ENCODE peak calls at places on chromosome 11, in ten cellular contexts. K is mammary epithelial cell, I is HFFc6, L is activated B cell treated with CpG ODN at 0.5 μM for 24 hours, W is endodermal cell, X is AG09319, S is dorsolateral prefrontal cortex, Y is epithelial cell of esophagus, B is chondrocyte, Z is fibroblast of mammary gland. E is an unnamed sample.

GRCh38 chr11:69425895-69426544 is 55.4 kb upstream of the LINC01488 start:
- DNase-seq in K (no peak), I (no peak), L (no peak), W (no peak), X (no peak), S (no peak), Y (no peak), B (peak), Z (no peak), E (no peak)

GRCh38 chr11:4072668-4073285 is 21.8 kb upstream of the RRM1 start:
- DNase-seq in K (peak), I (peak), L (no peak), W (peak), X (peak), S (peak), Y (peak), B (no peak), Z (peak), E (peak)

GRCh38 chr11:116776522-116776984 is 3.8 kb upstream of the BUD13 start:
- DNase-seq in K (no peak), I (no peak), L (no peak), W (no peak), X (no peak), S (no peak), Y (no peak), B (no peak), Z (no peak), E (no peak)

GRCh38 chr11:37320921-37321320 is 722.9 kb upstream of the RAG2 start:
- DNase-seq in K (peak), I (no peak), L (no peak), W (no peak), X (no peak), S (no peak), Y (peak), B (no peak), Z (no peak), E (no peak)

GRCh38 chr11:8335683-8336082 is 72.0 kb upstream of the LMO1 start:
- DNase-seq in K (no peak), I (no peak), L (no peak), W (no peak), X (no peak), S (no peak), Y (peak), B (no peak), Z (no peak), E (no peak)

GRCh38 chr11:129804012-129804411 is 11.6 kb upstream of the TMEM45B start:
- DNase-seq in K (no peak), I (no peak), L (no peak), W (no peak), X (no peak), S (no peak), Y (peak), B (no peak), Z (no peak), E (no peak)

GRCh38 chr11:96306933-96307747 is 35.9 kb downstream of the MAML2 start:
- DNase-seq in K (peak), I (peak), L (no peak), W (peak), X (peak), S (peak), Y (peak), B (no peak), Z (peak), E (no peak)

GRCh38 chr11:68471360-68472340 is 11.1 kb downstream of the PPP6R3 start:
- DNase-seq in K (peak), I (no peak), L (no peak), W (no peak), X (no peak), S (no peak), Y (peak), B (no peak), Z (peak), E (peak)

GRCh38 chr11:78039919-78040671 is 17.0 kb upstream of the KCTD14 start:
- DNase-seq in K (peak), I (peak), L (no peak), W (no peak), X (peak), S (peak), Y (peak), B (no peak), Z (peak), E (peak)

GRCh38 chr11:118615996-118616395 is 8.6 kb downstream of the PHLDB1 start:
- DNase-seq in K (no peak), I (no peak), L (no peak), W (peak), X (no peak), S (no peak), Y (no peak), B (peak), Z (no peak), E (no peak)

GRCh38 chr11:28169816-28170215 is 61.6 kb downstream of the METTL15 start:
- DNase-seq in K (peak), I (no peak), L (no peak), W (no peak), X (no peak), S (no peak), Y (no peak), B (no peak), Z (peak), E (no peak)

GRCh38 chr11:133249530-133249929 is 282.8 kb downstream of the OPCML start:
- DNase-seq in K (no peak), I (no peak), L (no peak), W (no peak), X (no peak), S (no peak), Y (no peak), B (no peak), Z (no peak), E (no peak)

GRCh38 chr11:123247813-123248379 is 52.8 kb upstream of the CLMP start:
- DNase-seq in K (no peak), I (no peak), L (no peak), W (no peak), X (no peak), S (no peak), Y (no peak), B (no peak), Z (no peak), E (no peak)

GRCh38 chr11:45769960-45770359 is 35.0 kb upstream of the SLC35C1 start:
- DNase-seq in K (no peak), I (no peak), L (no peak), W (no peak), X (no peak), S (no peak), Y (no peak), B (no peak), Z (no peak), E (no peak)

GRCh38 chr11:120335928-120336640 is at the start of gene ARHGEF12:
- DNase-seq in K (peak), I (peak), L (peak), W (peak), X (peak), S (peak), Y (peak), B (peak), Z (peak), E (peak)

GRCh38 chr11:134418119-134418840 is 6.2 kb upstream of the B3GAT1 start:
- DNase-seq in K (peak), I (no peak), L (no peak), W (no peak), X (no peak), S (no peak), Y (peak), B (no peak), Z (peak), E (no peak)

GRCh38 chr11:125404811-125405481 is 91.1 kb downstream of the FEZ1 start:
- DNase-seq in K (peak), I (peak), L (peak), W (peak), X (no peak), S (peak), Y (peak), B (no peak), Z (peak), E (peak)

GRCh38 chr11:44403176-44403575 is 93.2 kb upstream of the ALX4 start:
- DNase-seq in K (no peak), I (no peak), L (no peak), W (no peak), X (no peak), S (no peak), Y (no peak), B (no peak), Z (no peak), E (no peak)

GRCh38 chr11:22558638-22559037 is 67.0 kb downstream of the FANCF start:
- DNase-seq in K (peak), I (no peak), L (no peak), W (no peak), X (no peak), S (no peak), Y (no peak), B (no peak), Z (peak), E (no peak)

GRCh38 chr11:2718817-2719438 is 19.1 kb upstream of the KCNQ1OT1 start:
- DNase-seq in K (no peak), I (no peak), L (no peak), W (peak), X (no peak), S (no peak), Y (no peak), B (no peak), Z (no peak), E (no peak)

GRCh38 chr11:106063009-106063408 is 14.1 kb downstream of the KBTBD3 start:
- DNase-seq in K (no peak), I (no peak), L (no peak), W (no peak), X (no peak), S (no peak), Y (no peak), B (no peak), Z (no peak), E (peak)

GRCh38 chr11:119380816-119381185 is 689 bp downstream of the USP2 start:
- DNase-seq in K (no peak), I (no peak), L (no peak), W (peak), X (no peak), S (no peak), Y (no peak), B (no peak), Z (no peak), E (peak)

GRCh38 chr11:47213985-47214564 is 699 bp upstream of the DDB2 start:
- DNase-seq in K (peak), I (peak), L (peak), W (peak), X (peak), S (peak), Y (peak), B (no peak), Z (peak), E (peak)

GRCh38 chr11:65625628-65626342 is 10.2 kb downstream of the PCNX3 start:
- DNase-seq in K (no peak), I (no peak), L (peak), W (peak), X (no peak), S (peak), Y (peak), B (no peak), Z (peak), E (peak)

GRCh38 chr11:71265559-71266092 is 13.2 kb upstream of the SHANK2 start:
- DNase-seq in K (no peak), I (no peak), L (no peak), W (no peak), X (no peak), S (no peak), Y (no peak), B (no peak), Z (no peak), E (no peak)

GRCh38 chr11:130103296-130103814 is 33.7 kb downstream of the APLP2 start:
- DNase-seq in K (peak), I (peak), L (no peak), W (no peak), X (peak), S (no peak), Y (peak), B (no peak), Z (peak), E (no peak)

GRCh38 chr11:114317738-114318137 is 21.5 kb downstream of the NNMT start:
- DNase-seq in K (no peak), I (peak), L (no peak), W (peak), X (peak), S (peak), Y (peak), B (no peak), Z (peak), E (no peak)

GRCh38 chr11:35006389-35007128 is 90.1 kb downstream of the PDHX start:
- DNase-seq in K (no peak), I (no peak), L (peak), W (no peak), X (no peak), S (no peak), Y (no peak), B (no peak), Z (no peak), E (peak)

GRCh38 chr11:22677153-22677890 is 10.9 kb downstream of the GAS2 start:
- DNase-seq in K (no peak), I (no peak), L (no peak), W (no peak), X (no peak), S (no peak), Y (peak), B (no peak), Z (no peak), E (no peak)

GRCh38 chr11:113533425-113533698 is 58.2 kb upstream of the DRD2 start:
- DNase-seq in K (no peak), I (no peak), L (no peak), W (peak), X (no peak), S (no peak), Y (no peak), B (no peak), Z (no peak), E (no peak)

GRCh38 chr11:117468888-117469287 is 141.2 kb downstream of the CEP164 start:
- DNase-seq in K (no peak), I (no peak), L (no peak), W (peak), X (no peak), S (no peak), Y (no peak), B (no peak), Z (no peak), E (no peak)

GRCh38 chr11:117523680-117524079 is 196.0 kb downstream of the CEP164 start:
- DNase-seq in K (peak), I (peak), L (no peak), W (no peak), X (no peak), S (no peak), Y (peak), B (no peak), Z (peak), E (no peak)

GRCh38 chr11:78022397-78023396 is at the start of gene KCTD14:
- DNase-seq in K (peak), I (no peak), L (no peak), W (peak), X (no peak), S (peak), Y (peak), B (no peak), Z (no peak), E (no peak)

GRCh38 chr11:117885777-117886176 is 9.3 kb upstream of the FXYD6 start:
- DNase-seq in K (no peak), I (no peak), L (no peak), W (peak), X (no peak), S (no peak), Y (no peak), B (no peak), Z (peak), E (no peak)

GRCh38 chr11:123300874-123301695 is 106.0 kb upstream of the CLMP start:
- DNase-seq in K (peak), I (peak), L (no peak), W (no peak), X (no peak), S (no peak), Y (peak), B (no peak), Z (peak), E (no peak)

GRCh38 chr11:83545911-83546310 is 259.7 kb upstream of the CCDC90B start:
- DNase-seq in K (no peak), I (no peak), L (no peak), W (no peak), X (no peak), S (no peak), Y (no peak), B (no peak), Z (no peak), E (no peak)
- TF ChIP-seq CTCF in K (no peak), I (no peak), L (no peak), W (no peak), X (no peak), S (no peak), Y (no peak), B (no peak), Z (no peak), E (no peak)

GRCh38 chr11:56093008-56093407 is at the start of gene OR8I2:
- DNase-seq in K (no peak), I (no peak), L (no peak), W (no peak), X (no peak), S (no peak), Y (no peak), B (no peak), Z (no peak), E (no peak)

GRCh38 chr11:56089697-56090096 is 3.4 kb upstream of the OR8I2 start:
- DNase-seq in K (no peak), I (no peak), L (no peak), W (no peak), X (no peak), S (no peak), Y (no peak), B (no peak), Z (no peak), E (no peak)
- TF ChIP-seq CTCF in K (no peak), I (no peak), L (no peak), W (no peak), X (no peak), S (no peak), Y (no peak), B (no peak), Z (no peak), E (no peak)

DNA sequence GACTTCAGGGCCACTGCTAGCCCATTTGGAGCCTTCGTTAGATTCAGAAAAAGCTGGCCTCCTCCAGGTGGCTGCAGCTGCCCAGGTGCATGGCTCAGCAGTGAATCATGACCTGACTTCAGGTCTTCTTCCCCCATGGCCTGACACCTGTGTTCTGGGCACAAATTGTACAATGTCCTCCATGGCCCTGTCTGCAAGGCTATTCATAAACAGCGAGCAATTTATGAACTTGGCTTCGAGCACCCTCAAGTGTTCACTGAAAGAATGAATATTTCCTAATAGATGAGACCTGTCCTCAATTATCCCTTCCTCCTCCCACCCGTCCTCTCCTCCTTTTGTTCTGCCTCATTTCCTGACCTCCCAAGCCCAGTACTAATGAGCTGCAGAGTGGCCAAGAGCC is 12.2 kb upstream of the VPS37C start:
- DNase-seq in K (peak), I (peak), L (no peak), W (no peak), X (no peak), S (no peak), Y (peak), B (no peak), Z (peak), E (no peak)
- TF ChIP-seq CTCF in K (peak), I (peak), L (no peak), W (no peak), X (peak), S (no peak), Y (no peak), B (peak), Z (peak), E (no peak)

GRCh38 chr11:55357560-55358184 is 10.1 kb upstream of the OR4A15 start:
- DNase-seq in K (no peak), I (no peak), L (no peak), W (no peak), X (no peak), S (no peak), Y (peak), B (no peak), Z (no peak), E (no peak)
- TF ChIP-seq CTCF in K (no peak), I (peak), L (no peak), W (peak), X (no peak), S (no peak), Y (no peak), B (no peak), Z (no peak), E (no peak)

GRCh38 chr11:14905104-14906033 is 13.3 kb upstream of the CYP2R1 start:
- DNase-seq in K (no peak), I (no peak), L (peak), W (peak), X (no peak), S (peak), Y (peak), B (peak), Z (peak), E (peak)
- TF ChIP-seq CTCF in K (no peak), I (peak), L (no peak), W (peak), X (peak), S (peak), Y (peak), B (peak), Z (peak), E (peak)

GRCh38 chr11:396511-396947 is 2.5 kb downstream of the PKP3 start:
- DNase-seq in K (no peak), I (peak), L (no peak), W (no peak), X (no peak), S (peak), Y (peak), B (no peak), Z (peak), E (no peak)
- TF ChIP-seq CTCF in K (peak), I (peak), L (no peak), W (peak), X (peak), S (no peak), Y (peak), B (peak), Z (peak), E (no peak)

DNA sequence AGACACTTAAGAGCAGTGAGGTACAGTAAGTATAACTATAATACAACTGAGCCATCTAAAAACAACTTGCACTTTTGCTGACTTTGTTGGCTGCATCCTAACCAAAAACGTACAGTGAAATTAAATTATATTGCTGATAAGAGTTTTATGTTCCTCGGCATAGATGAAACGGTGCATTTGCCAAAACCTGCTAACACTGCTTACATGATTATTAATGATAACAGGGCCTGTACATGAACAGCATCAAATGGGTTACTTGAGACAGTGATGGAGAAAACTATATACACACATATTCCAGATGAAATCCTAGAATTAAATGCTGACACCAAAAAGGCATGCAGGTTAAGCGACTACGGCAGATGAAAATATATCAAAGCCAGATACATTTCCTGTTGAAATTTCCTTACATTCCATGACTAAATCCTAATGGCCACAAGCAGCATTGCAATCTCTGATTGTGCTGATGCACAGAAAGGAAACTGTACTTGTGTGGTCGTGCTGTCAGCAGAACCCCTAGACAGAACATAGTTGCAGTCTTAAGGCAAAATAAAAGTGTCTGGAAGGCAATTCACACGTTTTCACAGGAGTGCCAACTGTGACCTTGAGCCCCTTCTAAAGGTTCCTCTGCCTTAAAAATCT is 143.9 kb downstream of the CADM1 start:
- DNase-seq in K (no peak), I (no peak), L (no peak), W (no peak), X (no peak), S (no peak), Y (no peak), B (no peak), Z (no peak), E (no peak)
- TF ChIP-seq CTCF in K (no peak), I (no peak), L (no peak), W (peak), X (no peak), S (no peak), Y (no peak), B (peak), Z (no peak), E (no peak)

DNA sequence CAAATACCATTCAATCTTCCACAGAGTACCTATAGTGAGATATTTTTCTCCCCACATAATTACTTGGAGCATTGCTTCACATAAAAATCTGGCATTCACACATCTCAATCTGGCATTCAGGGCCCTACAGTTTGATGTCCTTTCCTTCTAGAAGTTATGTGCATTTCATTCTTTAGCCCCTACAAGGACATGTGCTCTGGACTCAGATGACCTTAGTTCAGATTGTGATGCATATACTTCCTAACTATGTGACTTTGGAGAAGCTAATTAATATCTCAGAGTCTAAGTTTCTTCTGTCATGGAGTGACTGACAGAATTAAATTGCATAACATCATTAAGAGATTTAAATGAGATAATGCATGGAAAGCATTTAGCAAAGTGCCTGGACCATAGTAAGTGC is 25.9 kb upstream of the PRSS23 start:
- DNase-seq in K (no peak), I (no peak), L (no peak), W (no peak), X (no peak), S (no peak), Y (no peak), B (no peak), Z (no peak), E (no peak)
- TF ChIP-seq CTCF in K (no peak), I (no peak), L (no peak), W (no peak), X (no peak), S (no peak), Y (no peak), B (no peak), Z (no peak), E (no peak)

GRCh38 chr11:61390161-61390560 is 2.2 kb upstream of the TMEM216 start:
- DNase-seq in K (no peak), I (no peak), L (no peak), W (no peak), X (no peak), S (no peak), Y (no peak), B (no peak), Z (no peak), E (no peak)

GRCh38 chr11:61392991-61393595 is 706 bp downstream of the TMEM216 start:
- DNase-seq in K (no peak), I (no peak), L (no peak), W (peak), X (no peak), S (no peak), Y (no peak), B (no peak), Z (peak), E (peak)
- TF ChIP-seq CTCF in K (peak), I (peak), L (no peak), W (peak), X (peak), S (no peak), Y (peak), B (peak), Z (peak), E (peak)

GRCh38 chr11:74731301-74732094 is at the start of gene CHRDL2:
- DNase-seq in K (no peak), I (no peak), L (no peak), W (peak), X (no peak), S (peak), Y (peak), B (no peak), Z (no peak), E (no peak)
- TF ChIP-seq CTCF in K (no peak), I (no peak), L (no peak), W (no peak), X (no peak), S (no peak), Y (no peak), B (peak), Z (no peak), E (no peak)